ENCODE peak calls at places on chromosome 6, in four cellular contexts. O, L, V and S are unnamed samples.
A peak's percentile ranks its signal among the peaks of the same experiment; 100 is the strongest.

GRCh38 chr6:112443666-112444065 is 96.5 kb downstream of the RFPL4B start:
- DNase-seq in O (no peak), L (no peak), V (no peak), S (no peak)

GRCh38 chr6:99789767-99790166 is 183.1 kb downstream of the PRDM13 start:
- DNase-seq in O (no peak), L (no peak), V (no peak), S (no peak)

GRCh38 chr6:44349904-44350649 is 7.6 kb downstream of the SPATS1 start:
- DNase-seq in O (no peak), L (peak; percentile 17), V (no peak), S (no peak)

GRCh38 chr6:162964703-162965140 is 236.9 kb downstream of the PACRG start:
- DNase-seq in O (no peak), L (no peak), V (no peak), S (no peak)

GRCh38 chr6:75892384-75892783 is 143.3 kb downstream of the MYO6 start:
- DNase-seq in O (no peak), L (no peak), V (no peak), S (no peak)

GRCh38 chr6:122758927-122759334 is 20.6 kb upstream of the FABP7 start:
- DNase-seq in O (no peak), L (no peak), V (no peak), S (no peak)

GRCh38 chr6:84597238-84597875 is 167.0 kb downstream of the TBX18 start:
- DNase-seq in O (no peak), L (no peak), V (no peak), S (no peak)

GRCh38 chr6:120384671-120385070 is 949.6 kb downstream of the TBC1D32 start:
- DNase-seq in O (no peak), L (no peak), V (no peak), S (no peak)

GRCh38 chr6:125149256-125150144 is 4.1 kb upstream of the TPD52L1 start:
- DNase-seq in O (no peak), L (no peak), V (no peak), S (no peak)

GRCh38 chr6:108655840-108656650 is 95.3 kb downstream of the FOXO3 start:
- DNase-seq in O (no peak), L (peak; percentile 62), V (no peak), S (no peak)

GRCh38 chr6:111503194-111503593 is 20.2 kb upstream of the REV3L start:
- DNase-seq in O (no peak), L (no peak), V (no peak), S (no peak)

GRCh38 chr6:75333811-75334210 is 49.2 kb upstream of the TMEM30A start:
- DNase-seq in O (no peak), L (no peak), V (no peak), S (no peak)

GRCh38 chr6:108686896-108687295 is 126.2 kb downstream of the FOXO3 start:
- DNase-seq in O (no peak), L (no peak), V (no peak), S (no peak)

GRCh38 chr6:165884813-165885765 is 222.0 kb upstream of the PDE10A start:
- DNase-seq in O (peak; percentile 5), L (peak; percentile 63), V (peak; percentile 47), S (peak; percentile 64)

GRCh38 chr6:1110935-1111334 is 201.0 kb upstream of the FOXQ1 start:
- DNase-seq in O (no peak), L (no peak), V (no peak), S (no peak)

GRCh38 chr6:152946484-152946883 is 36.4 kb downstream of the FBXO5 start:
- DNase-seq in O (no peak), L (no peak), V (no peak), S (no peak)

GRCh38 chr6:119035459-119035858 is 43.0 kb downstream of the FAM184A start:
- DNase-seq in O (no peak), L (no peak), V (no peak), S (no peak)

GRCh38 chr6:34664270-34664971 is 32.1 kb downstream of the ILRUN start:
- DNase-seq in O (no peak), L (peak; percentile 48), V (no peak), S (no peak)

GRCh38 chr6:132259070-132259469 is 142.2 kb downstream of the MOXD1 start:
- DNase-seq in O (no peak), L (peak; percentile 7), V (no peak), S (no peak)

GRCh38 chr6:43990627-43991619 is 136.3 kb downstream of the MRPL14 start:
- DNase-seq in O (no peak), L (peak; percentile 93), V (no peak), S (no peak)

GRCh38 chr6:12137480-12137879 is 125.4 kb downstream of the HIVEP1 start:
- DNase-seq in O (no peak), L (no peak), V (no peak), S (no peak)

GRCh38 chr6:91082311-91082803 is 495.5 kb upstream of the MAP3K7 start:
- DNase-seq in O (no peak), L (no peak), V (no peak), S (no peak)

DNA sequence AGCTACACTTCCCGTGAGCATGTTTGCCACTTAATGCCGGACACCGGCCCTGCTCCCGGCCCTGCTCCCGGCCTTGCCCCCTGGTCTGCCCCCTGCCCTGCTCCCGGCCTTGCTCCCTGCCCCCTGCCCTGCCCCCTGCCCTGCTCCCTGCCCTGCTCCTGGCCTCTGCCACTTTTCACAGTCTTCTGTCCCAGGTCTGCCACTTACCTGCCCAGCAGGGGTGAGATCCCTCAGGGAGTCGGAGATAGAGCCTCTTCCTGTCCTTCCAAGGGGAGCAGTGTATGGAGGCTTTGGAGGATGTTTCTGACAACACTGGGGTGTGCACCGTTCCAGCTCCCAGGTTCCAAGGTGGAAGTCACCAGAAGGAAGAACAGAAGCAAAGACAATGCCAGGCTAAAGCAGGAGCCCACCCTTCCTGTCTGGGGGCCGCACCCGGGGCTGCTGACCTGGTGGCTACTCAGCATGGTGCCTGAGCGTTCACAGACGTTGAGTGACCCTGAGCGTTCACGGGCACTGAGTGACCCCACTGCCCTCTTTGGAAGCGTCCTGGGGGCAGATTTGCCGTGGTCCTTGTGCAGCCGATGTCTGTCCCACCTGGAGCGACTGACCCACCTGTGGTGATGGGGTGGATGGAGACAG is 199.8 kb downstream of the DLL1 start:
- DNase-seq in O (no peak), L (no peak), V (no peak), S (no peak)
- TF ChIP-seq YY1 in O (no peak), L (no peak), V (no peak), S (no peak)

DNA sequence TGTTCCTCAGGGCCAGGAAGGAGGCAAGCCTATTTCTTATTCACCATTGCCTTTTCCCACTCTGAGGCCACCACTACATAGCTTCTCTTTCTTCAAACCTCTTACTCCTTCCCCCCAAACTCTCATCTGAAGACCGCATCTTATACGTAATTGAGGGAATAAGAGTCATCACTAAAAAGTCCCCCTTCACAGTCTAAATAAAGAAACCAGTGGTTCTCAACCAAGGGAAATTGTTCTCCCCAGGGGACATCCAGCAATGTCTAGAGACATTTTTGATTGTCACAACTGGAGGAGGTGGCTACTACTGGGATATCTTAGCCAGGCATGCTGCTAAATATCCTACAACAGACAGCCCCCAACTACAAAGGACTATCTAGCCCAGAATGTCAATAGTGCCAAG is 327.6 kb upstream of the CNR1 start:
- DNase-seq in O (peak; percentile 75), L (no peak), V (no peak), S (no peak)
- TF ChIP-seq SUZ12 in O (no peak), L (no peak), V (no peak), S (no peak)

DNA sequence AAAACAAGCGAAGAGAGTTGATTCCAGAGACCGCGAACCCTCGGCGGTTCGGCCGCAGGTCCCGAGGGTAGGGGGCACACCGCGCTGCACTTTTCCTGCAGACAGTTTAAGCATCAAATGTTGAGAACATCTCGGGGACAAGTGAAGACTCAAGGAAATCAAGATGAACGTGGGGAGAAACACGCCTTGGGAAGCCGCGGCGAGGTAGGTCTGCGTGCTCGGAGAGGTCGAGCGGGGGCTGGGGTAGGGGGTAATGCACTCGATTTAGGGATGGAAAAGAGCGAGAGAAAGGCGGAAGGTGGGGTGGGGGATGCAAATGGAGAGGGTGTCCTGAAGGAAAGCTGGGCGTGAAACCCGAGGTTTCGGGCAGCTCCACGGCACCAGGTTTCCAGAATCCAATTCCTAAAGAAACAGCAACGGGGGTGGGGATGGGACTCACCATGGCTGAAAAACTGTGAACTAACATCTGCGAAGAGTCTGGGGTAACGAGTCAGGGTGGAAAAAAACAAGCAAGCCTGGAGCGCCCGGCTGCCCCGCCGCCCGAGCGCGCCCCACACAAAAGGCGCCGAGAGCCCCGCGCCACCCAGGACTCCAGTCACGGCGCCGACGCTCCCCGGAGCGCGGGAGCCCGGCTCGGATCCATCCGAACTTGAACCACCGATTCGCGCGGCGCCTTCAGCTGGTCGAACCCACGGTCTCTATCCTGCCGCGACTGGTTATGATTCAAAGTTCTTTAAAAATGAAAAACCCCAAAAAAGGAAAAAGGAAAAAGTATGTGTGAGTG is 3.6 kb downstream of the TFAP2A start:
- DNase-seq in O (no peak), L (no peak), V (no peak), S (no peak)
- TF ChIP-seq YY1 in O (no peak), L (no peak), V (no peak), S (no peak)

GRCh38 chr6:41630946-41631345 is 7.3 kb upstream of the MDFI start:
- DNase-seq in O (no peak), L (no peak), V (no peak), S (no peak)
- TF ChIP-seq SUZ12 in O (no peak), L (no peak), V (no peak), S (no peak)

GRCh38 chr6:13194852-13195251 is 133.5 kb downstream of the TBC1D7 start:
- DNase-seq in O (no peak), L (peak; percentile 64), V (peak; percentile 29), S (peak; percentile 11)
- TF ChIP-seq YY1 in O (peak; percentile 34), L (no peak), V (no peak), S (no peak)

DNA sequence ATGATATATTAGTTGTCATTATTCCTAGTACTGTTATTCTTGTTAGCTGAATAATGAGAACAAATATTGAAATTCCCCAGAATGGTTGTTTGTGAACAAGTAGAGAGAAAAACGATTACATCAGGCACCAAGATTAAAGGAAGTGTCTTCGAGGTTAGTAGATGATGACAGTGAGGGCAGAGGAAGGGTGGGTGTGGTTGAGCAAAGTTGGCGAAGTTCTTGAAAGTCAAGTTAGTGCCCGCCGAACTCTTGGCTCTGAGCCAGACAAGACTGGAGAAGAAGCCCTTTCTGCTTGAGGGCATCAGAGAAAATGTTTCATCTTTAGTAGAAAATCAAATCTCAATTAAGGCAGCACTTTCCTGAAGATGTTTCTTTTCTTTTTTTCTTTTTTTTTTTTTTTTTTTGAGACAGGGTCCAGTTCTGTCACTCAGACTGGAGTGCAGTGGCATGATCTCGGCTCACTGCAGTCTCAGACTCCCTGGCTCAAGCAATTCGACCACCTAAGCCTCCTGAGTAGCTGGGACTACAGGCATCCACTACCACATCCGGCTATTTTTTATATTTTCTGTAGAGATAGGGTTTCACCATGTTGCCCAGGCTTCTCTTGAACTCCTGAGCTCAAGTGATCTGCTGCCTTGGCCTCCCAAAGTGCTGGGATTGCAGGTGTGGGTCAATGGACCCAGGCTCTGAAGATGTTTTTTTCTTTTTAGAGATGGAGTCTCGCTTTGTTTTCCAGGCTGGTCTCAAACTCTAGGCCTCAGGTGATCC is 77.1 kb downstream of the SGK1 start:
- DNase-seq in O (no peak), L (no peak), V (no peak), S (no peak)
- TF ChIP-seq SUZ12 in O (no peak), L (no peak), V (no peak), S (no peak)

GRCh38 chr6:27891300-27891913 is 20.8 kb downstream of the OR2B2 start:
- DNase-seq in O (no peak), L (no peak), V (no peak), S (no peak)
- TF ChIP-seq YY1 in O (no peak), L (no peak), V (no peak), S (no peak)